ENCODE peak calls at places on chromosomes 3 and 15, in eight cellular contexts. W is heart left ventricle, K is stomach, G is sigmoid colon, S is HCT116, L is gastrocnemius medialis, Q is Peyer's patch, X is GM12891. N is an unnamed sample.

GRCh38 chr15:78914027-78914764 is 30.6 kb downstream of the CTSH start:
- DNase-seq in G (peak; percentile 91), Q (peak; percentile 58), W (no peak), K (peak; percentile 51), L (no peak), S (no peak), X (no peak), N (no peak)

GRCh38 chr3:53436828-53437227 is 57.6 kb upstream of the CACNA1D start:
- DNase-seq in W (no peak), G (no peak), L (no peak), S (no peak), X (no peak), K (no peak), Q (no peak), N (no peak)

GRCh38 chr15:90037961-90038633 is 37.0 kb downstream of the ZNF710 start:
- DNase-seq in W (no peak), K (no peak), Q (peak; percentile 44), L (peak; percentile 13), X (no peak), S (no peak), G (peak; percentile 58), N (no peak)

GRCh38 chr3:114490829-114491228 is 197.0 kb downstream of the TIGIT start:
- DNase-seq in W (no peak), Q (no peak), K (no peak), L (no peak), G (no peak), S (no peak), X (no peak), N (no peak)

GRCh38 chr15:66761723-66762595 is 59.9 kb downstream of the SMAD6 start:
- DNase-seq in X (no peak), K (no peak), W (no peak), S (no peak), Q (no peak), L (no peak), G (no peak), N (no peak)

GRCh38 chr3:55935241-55935640 is 448.1 kb upstream of the WNT5A start:
- DNase-seq in L (no peak), X (no peak), Q (no peak), K (no peak), G (no peak), S (no peak), W (no peak), N (no peak)

GRCh38 chr15:64775551-64776401 is at the start of gene RBPMS2:
- DNase-seq in W (peak; percentile 64), Q (no peak), K (peak; percentile 33), X (peak; percentile 39), G (peak; percentile 74), L (no peak), S (no peak), N (peak; percentile 39)

GRCh38 chr3:69385033-69385722 is 710 bp downstream of the FRMD4B start:
- DNase-seq in S (no peak), W (no peak), X (no peak), Q (no peak), G (no peak), K (no peak), L (no peak), N (no peak)

GRCh38 chr3:29363110-29363509 is 82.2 kb downstream of the RBMS3 start:
- DNase-seq in S (no peak), Q (no peak), G (no peak), K (no peak), X (no peak), W (no peak), L (no peak), N (no peak)

GRCh38 chr15:92883643-92884458 is 16.3 kb upstream of the CHD2 start:
- DNase-seq in X (no peak), S (no peak), Q (no peak), W (no peak), K (no peak), L (no peak), G (no peak), N (no peak)

DNA sequence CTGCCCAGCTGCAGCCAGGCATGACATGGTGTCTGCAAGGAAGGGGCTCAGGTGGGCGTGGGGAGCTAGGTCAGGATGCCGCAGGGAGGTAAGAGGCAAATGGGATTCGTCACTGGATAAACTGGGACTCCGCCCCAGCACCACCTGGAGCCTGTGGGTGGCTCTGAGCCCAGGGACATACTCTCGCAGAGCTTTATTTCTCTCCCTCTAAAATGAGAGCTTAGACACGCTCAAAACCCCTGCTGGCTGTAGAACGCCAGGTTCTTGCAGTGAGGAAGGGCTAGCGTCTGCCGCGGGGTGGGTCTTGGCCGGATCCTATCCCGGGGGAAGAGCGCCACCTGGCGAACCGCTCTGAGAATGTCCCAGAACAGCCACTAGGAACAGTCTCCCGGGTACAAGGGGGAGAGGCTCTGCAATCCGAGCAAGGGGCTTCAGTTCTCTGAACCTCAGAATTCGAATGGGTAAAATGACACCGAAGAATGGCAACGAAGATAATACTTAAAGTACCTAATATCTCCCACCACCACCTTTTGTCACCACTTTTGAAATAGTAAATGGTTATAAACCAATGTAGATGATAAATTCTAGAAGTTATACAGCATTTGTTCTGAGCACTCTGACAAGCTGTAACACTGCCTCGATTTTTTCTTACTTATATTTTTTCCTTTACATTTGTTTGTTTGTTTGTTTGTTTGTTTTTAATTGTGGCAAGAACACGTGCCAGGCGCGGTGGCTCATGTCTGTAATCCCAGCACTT is 53.2 kb upstream of the SRGAP3 start:
- DNase-seq in Q (peak; percentile 88), L (peak; percentile 61), X (peak; percentile 70), S (peak; percentile 56), K (peak; percentile 83), G (peak; percentile 88), W (peak; percentile 80), N (peak; percentile 73)
- TF ChIP-seq POLR2A in Q (no peak), L (no peak), X (no peak), S (no peak), K (no peak), G (no peak), W (no peak), N (no peak)

GRCh38 chr15:40342421-40343313 is 1.9 kb upstream of the CCDC9B start:
- DNase-seq in K (no peak), S (no peak), W (no peak), G (no peak), X (no peak), Q (no peak), L (no peak), N (no peak)

GRCh38 chr15:40340038-40340739 is 550 bp downstream of the CCDC9B start:
- DNase-seq in K (peak; percentile 70), W (peak; percentile 90), Q (peak; percentile 66), L (peak; percentile 89), S (no peak), X (no peak), G (peak; percentile 96), N (no peak)

GRCh38 chr15:40339621-40339945 is 1.2 kb downstream of the CCDC9B start:
- DNase-seq in K (no peak), L (no peak), Q (no peak), S (no peak), G (no peak), X (no peak), W (no peak), N (no peak)

GRCh38 chr15:40338921-40339620 is 1.7 kb downstream of the CCDC9B start:
- DNase-seq in Q (peak; percentile 53), G (peak; percentile 86), W (peak; percentile 66), X (no peak), L (peak; percentile 67), S (peak; percentile 79), K (no peak), N (peak; percentile 87)

DNA sequence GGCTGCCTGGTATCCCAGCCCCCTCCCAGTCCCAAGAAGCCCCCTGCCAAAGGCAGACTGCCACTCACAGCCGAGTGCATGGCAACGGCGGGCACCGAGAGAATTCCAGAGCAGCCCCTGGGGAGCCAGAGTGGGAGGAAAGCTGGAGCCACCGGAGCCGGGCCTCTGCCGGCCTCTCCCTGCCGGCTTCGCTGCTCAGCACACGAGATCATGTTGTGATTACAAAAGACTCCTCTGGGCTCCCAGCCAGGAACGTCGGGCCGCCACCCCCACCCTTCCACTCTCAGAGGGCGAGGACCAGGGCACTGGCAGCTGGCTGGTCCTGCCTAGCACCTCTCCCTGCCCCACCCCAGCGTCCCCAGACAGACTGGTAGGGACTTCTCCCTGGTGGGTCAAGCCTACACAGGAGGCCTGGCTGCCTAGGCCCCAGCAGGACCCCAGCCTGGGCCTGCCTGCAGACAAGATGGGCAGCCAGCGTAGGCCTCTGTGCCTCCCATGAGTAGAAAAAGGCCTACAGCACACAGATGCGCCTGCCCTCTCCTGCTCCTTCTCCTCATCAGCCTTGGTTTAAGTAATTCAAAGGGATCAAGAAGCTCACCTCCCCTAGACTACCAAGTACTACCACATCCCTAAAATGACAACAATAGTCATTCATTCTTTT is at the start of gene CCDC9B:
- DNase-seq in G (peak; percentile 98), K (peak; percentile 95), Q (peak; percentile 93), X (no peak), W (peak; percentile 93), L (peak; percentile 97), S (peak; percentile 48), N (peak; percentile 65)
- TF ChIP-seq POLR2A in G (peak; percentile 96), K (no peak), Q (peak; percentile 74), X (no peak), W (peak; percentile 73), L (peak; percentile 89), S (no peak), N (no peak)

DNA sequence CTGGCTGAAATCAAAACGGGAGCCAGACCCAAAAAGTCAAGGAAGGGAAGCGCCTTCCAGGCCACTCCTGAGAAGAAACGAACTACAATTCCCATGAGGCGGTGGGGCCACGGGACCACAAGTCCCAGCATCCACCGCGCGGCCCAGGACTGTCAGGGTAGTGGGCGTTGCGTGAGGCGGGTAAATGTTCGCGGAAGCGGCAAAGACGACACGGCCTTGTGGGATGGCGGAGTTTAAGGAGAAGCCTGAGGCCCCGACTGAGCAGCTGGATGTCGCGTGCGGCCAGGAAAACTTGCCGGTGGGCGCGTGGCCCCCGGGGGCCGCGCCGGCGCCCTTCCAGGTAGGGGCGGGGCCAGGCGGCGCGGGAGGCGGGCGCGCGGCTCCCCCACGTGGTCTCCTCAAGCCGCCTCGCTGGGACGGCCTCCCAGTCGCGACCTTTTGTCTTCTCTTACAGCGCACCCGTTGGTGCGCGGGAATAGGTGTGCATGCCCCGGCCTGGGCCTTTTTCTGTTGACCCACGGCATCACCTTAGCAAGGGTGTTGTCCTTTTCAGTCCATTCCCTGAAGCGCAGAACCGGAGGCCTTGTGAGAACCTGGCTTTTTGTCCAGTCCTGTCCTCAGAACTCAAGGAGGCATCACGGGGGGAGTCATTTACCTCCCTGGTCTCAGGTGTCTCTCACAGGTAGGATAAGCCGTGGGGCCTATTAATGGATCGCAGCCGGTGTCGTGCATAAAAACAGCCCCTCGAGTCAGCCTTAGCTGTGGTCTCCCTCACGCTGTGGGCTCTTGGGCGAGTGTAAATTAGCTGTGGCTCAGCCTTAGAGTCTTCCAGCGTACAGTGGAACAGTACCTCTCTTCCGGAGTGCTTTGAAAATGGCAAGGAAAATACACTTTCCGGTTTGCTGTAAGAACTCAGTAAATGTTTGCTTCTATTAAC is at the start of gene SETMAR:
- DNase-seq in W (peak; percentile 91), G (peak; percentile 97), K (peak; percentile 92), L (peak; percentile 88), S (peak; percentile 63), X (peak; percentile 75), Q (peak; percentile 96), N (peak; percentile 80)
- TF ChIP-seq POLR2A in W (peak; percentile 66), G (peak; percentile 69), K (no peak), L (peak; percentile 61), S (peak; percentile 80), X (peak; percentile 84), Q (peak; percentile 78), N (peak; percentile 28)

DNA sequence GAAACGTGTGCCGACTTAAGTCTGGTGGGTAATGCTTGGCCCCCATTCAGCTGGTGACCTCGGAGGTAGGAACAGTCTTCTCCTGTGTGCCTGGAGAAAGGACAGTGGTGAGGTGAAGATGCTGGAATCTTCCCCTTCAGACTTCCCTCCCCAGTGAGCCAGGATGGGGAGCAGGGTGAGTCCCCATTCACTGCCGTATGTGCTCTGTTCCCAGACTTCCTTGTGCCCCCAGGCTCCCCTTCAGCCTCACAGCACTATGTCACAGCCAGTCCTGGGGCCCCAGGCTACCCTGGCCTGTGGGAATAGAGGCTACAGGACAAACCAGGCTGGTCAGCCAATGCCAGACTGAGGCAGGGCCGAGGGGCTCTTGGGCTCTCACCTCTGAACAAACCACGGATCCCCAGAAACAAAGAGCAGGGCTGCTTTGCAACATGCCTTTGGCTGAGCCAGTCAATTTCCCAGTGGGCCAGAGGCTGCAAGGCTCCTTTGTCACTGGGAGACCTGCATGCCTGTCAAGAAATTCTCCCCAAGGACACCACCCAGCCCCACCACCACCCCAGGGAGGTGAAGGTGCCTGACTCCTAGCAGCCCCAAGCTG is 31.8 kb upstream of the HHATL start:
- DNase-seq in L (no peak), G (peak; percentile 52), Q (peak; percentile 22), W (no peak), S (no peak), K (no peak), X (no peak), N (no peak)
- TF ChIP-seq POLR2A in L (no peak), G (no peak), Q (no peak), W (no peak), S (no peak), K (no peak), X (no peak), N (no peak)

N was measured in H54.